ENCODE peak calls at places on chromosomes 5 and 9, in eight cellular contexts. One of them, this sample, is unnamed.

GRCh38 chr5:180910735-180911134 is 11.8 kb downstream of the BTNL8 start:
- DNase-seq in brain microvascular endothelial cell: no peak
- DNase-seq in uterus: no peak
- DNase-seq in heart right ventricle: no peak
- DNase-seq in astrocyte: no peak
- DNase-seq in Calu3: no peak
- DNase-seq in cardiac fibroblast: peak
- DNase-seq in GM12865: no peak
- DNase-seq in this sample: no peak

GRCh38 chr5:116990010-116990409 is 415.4 kb upstream of the SEMA6A start:
- DNase-seq in cardiac fibroblast: no peak
- DNase-seq in Calu3: no peak
- DNase-seq in GM12865: peak
- DNase-seq in astrocyte: no peak
- DNase-seq in brain microvascular endothelial cell: no peak
- DNase-seq in uterus: no peak
- DNase-seq in heart right ventricle: no peak
- DNase-seq in this sample: no peak

GRCh38 chr5:135107986-135108385 is 74.0 kb upstream of the PITX1 start:
- DNase-seq in brain microvascular endothelial cell: no peak
- DNase-seq in GM12865: no peak
- DNase-seq in Calu3: no peak
- DNase-seq in astrocyte: no peak
- DNase-seq in cardiac fibroblast: no peak
- DNase-seq in uterus: no peak
- DNase-seq in heart right ventricle: no peak
- DNase-seq in this sample: no peak

GRCh38 chr5:84286662-84287061 is 98.0 kb downstream of the EDIL3 start:
- DNase-seq in Calu3: no peak
- DNase-seq in brain microvascular endothelial cell: no peak
- DNase-seq in cardiac fibroblast: no peak
- DNase-seq in astrocyte: no peak
- DNase-seq in uterus: no peak
- DNase-seq in GM12865: no peak
- DNase-seq in heart right ventricle: no peak
- DNase-seq in this sample: no peak

GRCh38 chr9:118575341-118576070 is 793.7 kb downstream of the BRINP1 start:
- DNase-seq in cardiac fibroblast: peak
- DNase-seq in heart right ventricle: no peak
- DNase-seq in brain microvascular endothelial cell: no peak
- DNase-seq in Calu3: no peak
- DNase-seq in uterus: no peak
- DNase-seq in GM12865: no peak
- DNase-seq in astrocyte: peak
- DNase-seq in this sample: no peak

GRCh38 chr9:84283895-84284294 is 56.7 kb downstream of the SLC28A3 start:
- DNase-seq in astrocyte: no peak
- DNase-seq in cardiac fibroblast: no peak
- DNase-seq in uterus: no peak
- DNase-seq in GM12865: no peak
- DNase-seq in heart right ventricle: no peak
- DNase-seq in Calu3: no peak
- DNase-seq in brain microvascular endothelial cell: no peak
- DNase-seq in this sample: no peak

GRCh38 chr5:891117-891836 is 1.3 kb downstream of the BRD9 start:
- DNase-seq in heart right ventricle: no peak
- DNase-seq in uterus: no peak
- DNase-seq in Calu3: no peak
- DNase-seq in astrocyte: no peak
- DNase-seq in GM12865: no peak
- DNase-seq in cardiac fibroblast: no peak
- DNase-seq in brain microvascular endothelial cell: no peak
- DNase-seq in this sample: no peak

GRCh38 chr5:45098483-45098882 is 289.7 kb downstream of the MRPS30 start:
- DNase-seq in heart right ventricle: no peak
- DNase-seq in uterus: no peak
- DNase-seq in cardiac fibroblast: no peak
- DNase-seq in brain microvascular endothelial cell: no peak
- DNase-seq in GM12865: peak
- DNase-seq in astrocyte: no peak
- DNase-seq in Calu3: no peak
- DNase-seq in this sample: no peak

GRCh38 chr5:100777680-100778281 is 125.3 kb downstream of the ST8SIA4 start:
- DNase-seq in heart right ventricle: no peak
- DNase-seq in cardiac fibroblast: peak
- DNase-seq in uterus: no peak
- DNase-seq in astrocyte: peak
- DNase-seq in Calu3: peak
- DNase-seq in GM12865: peak
- DNase-seq in brain microvascular endothelial cell: peak
- DNase-seq in this sample: peak

GRCh38 chr9:136661641-136662325 is 933 bp upstream of the EGFL7 start:
- DNase-seq in brain microvascular endothelial cell: no peak
- DNase-seq in astrocyte: no peak
- DNase-seq in uterus: no peak
- DNase-seq in heart right ventricle: peak
- DNase-seq in Calu3: no peak
- DNase-seq in GM12865: no peak
- DNase-seq in cardiac fibroblast: no peak
- DNase-seq in this sample: no peak

GRCh38 chr9:92328225-92328624 is 2.5 kb downstream of the CENPP start:
- DNase-seq in astrocyte: peak
- DNase-seq in Calu3: peak
- DNase-seq in uterus: no peak
- DNase-seq in heart right ventricle: no peak
- DNase-seq in brain microvascular endothelial cell: peak
- DNase-seq in GM12865: peak
- DNase-seq in cardiac fibroblast: peak
- DNase-seq in this sample: no peak
- TF ChIP-seq CTCF in astrocyte: peak
- TF ChIP-seq CTCF in Calu3: no peak
- TF ChIP-seq CTCF in uterus: peak
- TF ChIP-seq CTCF in heart right ventricle: no peak
- TF ChIP-seq CTCF in brain microvascular endothelial cell: peak
- TF ChIP-seq CTCF in GM12865: no peak
- TF ChIP-seq CTCF in cardiac fibroblast: peak
- TF ChIP-seq CTCF in this sample: peak

GRCh38 chr5:75336625-75337336 is at the start of gene HMGCR:
- DNase-seq in cardiac fibroblast: peak
- DNase-seq in GM12865: peak
- DNase-seq in uterus: peak
- DNase-seq in heart right ventricle: peak
- DNase-seq in astrocyte: peak
- DNase-seq in Calu3: peak
- DNase-seq in brain microvascular endothelial cell: peak
- DNase-seq in this sample: peak

GRCh38 chr5:75335952-75336624 is 932 bp upstream of the HMGCR start:
- DNase-seq in cardiac fibroblast: peak
- DNase-seq in brain microvascular endothelial cell: peak
- DNase-seq in Calu3: peak
- DNase-seq in GM12865: peak
- DNase-seq in astrocyte: peak
- DNase-seq in uterus: peak
- DNase-seq in heart right ventricle: no peak
- DNase-seq in this sample: peak

GRCh38 chr5:75335486-75335885 is 1.5 kb upstream of the HMGCR start:
- DNase-seq in GM12865: no peak
- DNase-seq in cardiac fibroblast: no peak
- DNase-seq in brain microvascular endothelial cell: no peak
- DNase-seq in Calu3: no peak
- DNase-seq in heart right ventricle: no peak
- DNase-seq in uterus: no peak
- DNase-seq in astrocyte: no peak
- DNase-seq in this sample: no peak

GRCh38 chr5:75330404-75330803 is 6.6 kb upstream of the HMGCR start:
- DNase-seq in GM12865: no peak
- DNase-seq in brain microvascular endothelial cell: no peak
- DNase-seq in astrocyte: no peak
- DNase-seq in uterus: no peak
- DNase-seq in Calu3: no peak
- DNase-seq in heart right ventricle: no peak
- DNase-seq in cardiac fibroblast: no peak
- DNase-seq in this sample: no peak

DNA sequence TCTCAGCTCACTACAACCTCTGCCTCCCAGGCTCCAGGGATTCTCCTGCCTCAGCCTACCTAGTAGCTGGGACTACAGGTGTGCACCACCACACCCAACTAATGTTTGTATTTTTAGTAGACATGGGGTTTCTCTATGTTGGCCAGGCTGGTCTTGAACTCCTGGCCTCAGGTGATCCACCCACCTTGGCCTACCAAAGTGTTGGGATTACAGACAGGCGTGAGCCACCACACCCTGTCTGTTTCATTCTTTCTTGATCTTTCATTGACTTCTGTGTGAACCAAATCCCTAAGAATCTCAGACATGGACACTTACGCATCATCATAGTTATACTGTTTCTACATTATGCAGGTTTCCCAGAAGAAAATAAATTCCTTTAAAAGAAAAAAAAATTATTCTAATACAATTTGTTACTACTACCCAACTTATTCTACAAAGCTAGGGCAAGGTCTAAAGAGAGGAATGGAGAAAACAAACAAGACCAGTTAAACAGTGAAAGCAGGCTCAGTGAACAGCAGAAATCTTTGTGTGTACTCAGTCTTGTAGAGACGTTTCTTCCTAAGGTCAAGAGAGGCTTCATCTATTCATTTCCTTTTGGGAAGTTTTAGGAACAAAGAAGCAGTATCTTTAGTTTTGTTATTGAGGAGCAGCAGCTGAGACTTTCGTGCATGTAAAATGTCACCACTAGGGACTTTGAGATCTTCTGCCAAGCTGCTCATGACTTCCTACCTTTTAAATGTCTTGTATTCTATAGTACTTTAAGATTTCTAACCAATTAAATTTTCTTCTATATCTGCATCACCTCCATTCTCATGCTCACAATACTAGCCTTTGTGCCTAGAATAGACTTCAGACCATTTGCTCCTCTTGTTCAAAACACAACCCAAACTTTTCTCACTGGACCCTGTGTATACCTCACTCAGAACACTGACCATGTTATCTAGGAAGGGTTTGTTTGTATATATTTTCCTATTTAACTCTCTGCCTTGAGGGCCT is 5.6 kb upstream of the HMGCR start:
- DNase-seq in astrocyte: no peak
- DNase-seq in brain microvascular endothelial cell: no peak
- DNase-seq in Calu3: no peak
- DNase-seq in uterus: no peak
- DNase-seq in GM12865: peak
- DNase-seq in heart right ventricle: no peak
- DNase-seq in cardiac fibroblast: no peak
- DNase-seq in this sample: no peak
- TF ChIP-seq CTCF in astrocyte: no peak
- TF ChIP-seq CTCF in brain microvascular endothelial cell: peak
- TF ChIP-seq CTCF in Calu3: no peak
- TF ChIP-seq CTCF in uterus: no peak
- TF ChIP-seq CTCF in GM12865: no peak
- TF ChIP-seq CTCF in heart right ventricle: no peak
- TF ChIP-seq CTCF in cardiac fibroblast: no peak
- TF ChIP-seq CTCF in this sample: no peak

DNA sequence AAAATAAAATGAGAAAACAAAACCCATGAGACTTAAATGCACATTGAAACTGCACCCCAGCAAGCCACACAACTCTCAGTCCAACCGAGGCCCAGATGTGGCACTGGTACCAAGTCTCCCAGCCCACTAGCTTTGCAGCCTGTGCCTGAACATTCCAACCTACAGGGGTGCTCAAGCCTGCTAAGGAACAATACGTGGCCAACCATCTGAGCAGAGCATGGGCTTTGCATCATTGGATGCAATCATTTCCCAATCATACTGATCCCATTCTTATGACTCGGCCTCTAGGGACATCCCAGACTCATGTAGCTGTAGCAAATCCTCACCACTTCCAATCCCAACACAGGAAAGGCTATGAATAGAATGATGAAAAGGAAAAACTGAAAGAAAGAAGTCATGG is 297.2 kb downstream of the SPOCK1 start:
- DNase-seq in brain microvascular endothelial cell: peak
- DNase-seq in uterus: peak
- DNase-seq in astrocyte: peak
- DNase-seq in heart right ventricle: no peak
- DNase-seq in GM12865: no peak
- DNase-seq in Calu3: no peak
- DNase-seq in cardiac fibroblast: peak
- DNase-seq in this sample: no peak
- TF ChIP-seq CTCF in brain microvascular endothelial cell: peak
- TF ChIP-seq CTCF in uterus: peak
- TF ChIP-seq CTCF in astrocyte: no peak
- TF ChIP-seq CTCF in heart right ventricle: peak
- TF ChIP-seq CTCF in GM12865: no peak
- TF ChIP-seq CTCF in Calu3: no peak
- TF ChIP-seq CTCF in cardiac fibroblast: peak
- TF ChIP-seq CTCF in this sample: no peak

GRCh38 chr5:176816791-176817272 is 6.5 kb downstream of the UNC5A start:
- DNase-seq in brain microvascular endothelial cell: no peak
- DNase-seq in GM12865: no peak
- DNase-seq in cardiac fibroblast: no peak
- DNase-seq in astrocyte: no peak
- DNase-seq in heart right ventricle: no peak
- DNase-seq in Calu3: no peak
- DNase-seq in uterus: no peak
- DNase-seq in this sample: no peak

GRCh38 chr5:176819476-176819875 is 9.1 kb downstream of the UNC5A start:
- DNase-seq in GM12865: no peak
- DNase-seq in brain microvascular endothelial cell: no peak
- DNase-seq in astrocyte: no peak
- DNase-seq in heart right ventricle: no peak
- DNase-seq in Calu3: no peak
- DNase-seq in cardiac fibroblast: no peak
- DNase-seq in uterus: no peak
- DNase-seq in this sample: no peak

GRCh38 chr5:176818391-176819098 is 8.2 kb downstream of the UNC5A start:
- DNase-seq in GM12865: no peak
- DNase-seq in heart right ventricle: no peak
- DNase-seq in cardiac fibroblast: no peak
- DNase-seq in Calu3: peak
- DNase-seq in brain microvascular endothelial cell: no peak
- DNase-seq in uterus: no peak
- DNase-seq in astrocyte: no peak
- DNase-seq in this sample: peak

GRCh38 chr5:176817369-176817841 is 7.0 kb downstream of the UNC5A start:
- DNase-seq in uterus: no peak
- DNase-seq in heart right ventricle: no peak
- DNase-seq in Calu3: peak
- DNase-seq in cardiac fibroblast: no peak
- DNase-seq in astrocyte: no peak
- DNase-seq in GM12865: no peak
- DNase-seq in brain microvascular endothelial cell: no peak
- DNase-seq in this sample: no peak

DNA sequence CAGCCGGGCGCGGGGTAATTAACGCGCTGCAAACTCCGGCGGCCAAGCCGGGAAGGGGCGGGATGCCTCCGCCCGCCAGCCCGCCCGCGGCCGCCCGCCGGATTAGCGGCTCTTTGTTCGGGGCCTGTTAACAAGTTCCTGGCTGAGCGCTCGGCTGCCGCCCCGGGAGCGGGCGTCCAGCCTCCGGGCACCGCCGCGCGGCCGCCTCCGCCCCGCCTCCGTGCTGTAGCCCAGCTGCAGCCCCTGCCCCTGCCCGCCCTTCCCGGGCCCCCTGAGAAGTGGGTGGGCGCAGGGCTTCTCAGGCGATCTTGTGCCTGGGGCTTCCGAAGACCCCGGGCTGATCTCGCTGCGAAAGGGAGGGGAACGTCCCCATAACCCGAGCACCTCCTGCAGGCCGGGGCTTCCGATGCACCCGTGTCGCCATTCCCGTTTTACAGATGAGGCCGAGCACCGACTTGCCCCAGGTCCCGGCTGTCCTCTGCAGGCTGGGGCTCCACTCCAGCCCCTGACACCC is 7.6 kb downstream of the UNC5A start:
- DNase-seq in heart right ventricle: no peak
- DNase-seq in GM12865: no peak
- DNase-seq in uterus: no peak
- DNase-seq in cardiac fibroblast: peak
- DNase-seq in Calu3: peak
- DNase-seq in brain microvascular endothelial cell: no peak
- DNase-seq in astrocyte: no peak
- DNase-seq in this sample: peak
- TF ChIP-seq CTCF in heart right ventricle: no peak
- TF ChIP-seq CTCF in GM12865: no peak
- TF ChIP-seq CTCF in uterus: no peak
- TF ChIP-seq CTCF in cardiac fibroblast: peak
- TF ChIP-seq CTCF in Calu3: no peak
- TF ChIP-seq CTCF in brain microvascular endothelial cell: peak
- TF ChIP-seq CTCF in astrocyte: peak
- TF ChIP-seq CTCF in this sample: peak

This sample was measured in GM13977.